ENCODE peak calls at places on chromosome 10, in four cellular contexts. One of them, this sample, is unnamed.

GRCh38 chr10:101485681-101486554 is 102.1 kb downstream of the POLL start:
- DNase-seq in CD4-positive, CD25-positive, alpha-beta regulatory T cell: no peak
- DNase-seq in left lung: no peak
- DNase-seq in stimulated activated CD8-positive, alpha-beta memory T cell treated with anti-CD3 and anti-CD28 coated beads, Interleukin-15, amount 100 ng/mL, for 24 hours: no peak
- DNase-seq in this sample: no peak

GRCh38 chr10:28728396-28728795 is 51.1 kb downstream of the BAMBI start:
- DNase-seq in stimulated activated CD8-positive, alpha-beta memory T cell treated with anti-CD3 and anti-CD28 coated beads, Interleukin-15, amount 100 ng/mL, for 24 hours: no peak
- DNase-seq in left lung: no peak
- DNase-seq in CD4-positive, CD25-positive, alpha-beta regulatory T cell: no peak
- DNase-seq in this sample: no peak

GRCh38 chr10:31018977-31019376 is 12.7 kb downstream of the ZNF438 start:
- DNase-seq in left lung: no peak
- DNase-seq in stimulated activated CD8-positive, alpha-beta memory T cell treated with anti-CD3 and anti-CD28 coated beads, Interleukin-15, amount 100 ng/mL, for 24 hours: no peak
- DNase-seq in CD4-positive, CD25-positive, alpha-beta regulatory T cell: no peak
- DNase-seq in this sample: no peak

GRCh38 chr10:70761031-70761601 is 24.1 kb downstream of the TBATA start:
- DNase-seq in stimulated activated CD8-positive, alpha-beta memory T cell treated with anti-CD3 and anti-CD28 coated beads, Interleukin-15, amount 100 ng/mL, for 24 hours: no peak
- DNase-seq in left lung: no peak
- DNase-seq in CD4-positive, CD25-positive, alpha-beta regulatory T cell: no peak
- DNase-seq in this sample: no peak

GRCh38 chr10:59175538-59176240 is 754 bp upstream of the PHYHIPL start:
- DNase-seq in left lung: peak; percentile 24
- DNase-seq in stimulated activated CD8-positive, alpha-beta memory T cell treated with anti-CD3 and anti-CD28 coated beads, Interleukin-15, amount 100 ng/mL, for 24 hours: no peak
- DNase-seq in CD4-positive, CD25-positive, alpha-beta regulatory T cell: no peak
- DNase-seq in this sample: no peak

GRCh38 chr10:12617205-12618175 is 268.1 kb downstream of the CAMK1D start:
- DNase-seq in stimulated activated CD8-positive, alpha-beta memory T cell treated with anti-CD3 and anti-CD28 coated beads, Interleukin-15, amount 100 ng/mL, for 24 hours: no peak
- DNase-seq in CD4-positive, CD25-positive, alpha-beta regulatory T cell: no peak
- DNase-seq in left lung: no peak
- DNase-seq in this sample: no peak

GRCh38 chr10:70479626-70480253 is 1.2 kb downstream of the PALD1 start:
- DNase-seq in CD4-positive, CD25-positive, alpha-beta regulatory T cell: no peak
- DNase-seq in left lung: no peak
- DNase-seq in stimulated activated CD8-positive, alpha-beta memory T cell treated with anti-CD3 and anti-CD28 coated beads, Interleukin-15, amount 100 ng/mL, for 24 hours: no peak
- DNase-seq in this sample: no peak

GRCh38 chr10:17951868-17952371 is at the start of gene SLC39A12:
- DNase-seq in stimulated activated CD8-positive, alpha-beta memory T cell treated with anti-CD3 and anti-CD28 coated beads, Interleukin-15, amount 100 ng/mL, for 24 hours: no peak
- DNase-seq in left lung: no peak
- DNase-seq in CD4-positive, CD25-positive, alpha-beta regulatory T cell: no peak
- DNase-seq in this sample: no peak

GRCh38 chr10:23927926-23928325 is 281.0 kb upstream of the KIAA1217 start:
- DNase-seq in stimulated activated CD8-positive, alpha-beta memory T cell treated with anti-CD3 and anti-CD28 coated beads, Interleukin-15, amount 100 ng/mL, for 24 hours: no peak
- DNase-seq in CD4-positive, CD25-positive, alpha-beta regulatory T cell: no peak
- DNase-seq in left lung: no peak
- DNase-seq in this sample: no peak

GRCh38 chr10:114822771-114823463 is 1.3 kb downstream of the FHIP2A start:
- DNase-seq in stimulated activated CD8-positive, alpha-beta memory T cell treated with anti-CD3 and anti-CD28 coated beads, Interleukin-15, amount 100 ng/mL, for 24 hours: no peak
- DNase-seq in CD4-positive, CD25-positive, alpha-beta regulatory T cell: no peak
- DNase-seq in left lung: no peak
- DNase-seq in this sample: no peak

GRCh38 chr10:85225311-85225710 is 896.9 kb downstream of the CCSER2 start:
- DNase-seq in CD4-positive, CD25-positive, alpha-beta regulatory T cell: no peak
- DNase-seq in stimulated activated CD8-positive, alpha-beta memory T cell treated with anti-CD3 and anti-CD28 coated beads, Interleukin-15, amount 100 ng/mL, for 24 hours: no peak
- DNase-seq in left lung: no peak
- DNase-seq in this sample: no peak

GRCh38 chr10:75137533-75138438 is 26.3 kb downstream of the SAMD8 start:
- DNase-seq in stimulated activated CD8-positive, alpha-beta memory T cell treated with anti-CD3 and anti-CD28 coated beads, Interleukin-15, amount 100 ng/mL, for 24 hours: no peak
- DNase-seq in CD4-positive, CD25-positive, alpha-beta regulatory T cell: no peak
- DNase-seq in left lung: no peak
- DNase-seq in this sample: no peak

GRCh38 chr10:46552526-46553237 is 3.8 kb downstream of the GPRIN2 start:
- DNase-seq in left lung: no peak
- DNase-seq in CD4-positive, CD25-positive, alpha-beta regulatory T cell: no peak
- DNase-seq in stimulated activated CD8-positive, alpha-beta memory T cell treated with anti-CD3 and anti-CD28 coated beads, Interleukin-15, amount 100 ng/mL, for 24 hours: no peak
- DNase-seq in this sample: no peak

GRCh38 chr10:71581376-71581775 is 138.2 kb downstream of the C10orf105 start:
- DNase-seq in stimulated activated CD8-positive, alpha-beta memory T cell treated with anti-CD3 and anti-CD28 coated beads, Interleukin-15, amount 100 ng/mL, for 24 hours: no peak
- DNase-seq in left lung: no peak
- DNase-seq in CD4-positive, CD25-positive, alpha-beta regulatory T cell: no peak
- DNase-seq in this sample: no peak

GRCh38 chr10:129580010-129580409 is 113.0 kb downstream of the MGMT start:
- DNase-seq in stimulated activated CD8-positive, alpha-beta memory T cell treated with anti-CD3 and anti-CD28 coated beads, Interleukin-15, amount 100 ng/mL, for 24 hours: no peak
- DNase-seq in left lung: no peak
- DNase-seq in CD4-positive, CD25-positive, alpha-beta regulatory T cell: no peak
- DNase-seq in this sample: no peak

GRCh38 chr10:112915590-112916572 is 34.2 kb upstream of the TCF7L2 start:
- DNase-seq in stimulated activated CD8-positive, alpha-beta memory T cell treated with anti-CD3 and anti-CD28 coated beads, Interleukin-15, amount 100 ng/mL, for 24 hours: no peak
- DNase-seq in left lung: no peak
- DNase-seq in CD4-positive, CD25-positive, alpha-beta regulatory T cell: no peak
- DNase-seq in this sample: no peak

This sample was measured in central memory CD4-positive, alpha-beta T cell.